ENCODE peak calls at places on chromosome 17, in six cellular contexts. B is colonic mucosa, D is GM12878, A is AG04450, Z is uterus, K is pancreas. P is an unnamed sample.

GRCh38 chr17:64780096-64781012 is 118.2 kb upstream of the SMURF2 start:
- DNase-seq in K (peak), B (peak), Z (no peak), D (no peak), A (no peak), P (no peak)

GRCh38 chr17:48542114-48542955 is 2.6 kb downstream of the HOXB2 start:
- DNase-seq in K (no peak), D (no peak), Z (peak), B (no peak), A (no peak), P (peak)

GRCh38 chr17:19003966-19004600 is 481 bp downstream of the FAM83G start:
- DNase-seq in D (no peak), K (peak), Z (peak), B (peak), A (no peak), P (peak)

GRCh38 chr17:1649844-1650409 is at the start of gene RILP:
- DNase-seq in D (no peak), B (peak), K (peak), Z (peak), A (no peak), P (no peak)

GRCh38 chr17:35536664-35537160 is 766 bp downstream of the SLFN12L start:
- DNase-seq in A (no peak), D (no peak), K (no peak), Z (no peak), B (no peak), P (no peak)

GRCh38 chr17:6098466-6099180 is 28.4 kb downstream of the WSCD1 start:
- DNase-seq in D (no peak), A (no peak), Z (peak), B (no peak), K (no peak), P (peak)

GRCh38 chr17:27265333-27265732 is 28.6 kb upstream of the WSB1 start:
- DNase-seq in A (no peak), Z (no peak), K (no peak), D (no peak), B (no peak), P (no peak)

GRCh38 chr17:15651583-15652110 is 32.1 kb upstream of the FBXW10B start:
- DNase-seq in B (peak), A (peak), K (peak), D (peak), Z (peak), P (peak)

GRCh38 chr17:41060052-41060604 is at the start of gene KRTAP2-3:
- DNase-seq in K (no peak), Z (no peak), A (peak), D (no peak), B (no peak), P (peak)

GRCh38 chr17:68277807-68278206 is 13.1 kb downstream of the SLC16A6 start:
- DNase-seq in B (no peak), D (no peak), A (no peak), Z (no peak), K (no peak), P (no peak)

GRCh38 chr17:50834786-50835562 is 412 bp upstream of the WFIKKN2 start:
- DNase-seq in Z (no peak), D (no peak), B (no peak), A (peak), K (no peak), P (no peak)

GRCh38 chr17:77235370-77236080 is 94.8 kb downstream of the SEC14L1 start:
- DNase-seq in D (peak), K (no peak), B (peak), A (peak), Z (no peak), P (peak)

GRCh38 chr17:29567362-29568330 is 809 bp upstream of the ABHD15 start:
- DNase-seq in B (peak), A (no peak), Z (peak), D (no peak), K (peak), P (peak)

GRCh38 chr17:83077411-83077810 is 2.0 kb upstream of the METRNL start:
- DNase-seq in Z (no peak), B (no peak), K (peak), D (no peak), A (no peak), P (no peak)

GRCh38 chr17:83078378-83079339 is 750 bp upstream of the METRNL start:
- DNase-seq in K (peak), A (no peak), D (no peak), B (peak), Z (no peak), P (no peak)

GRCh38 chr17:83075270-83075880 is 4.0 kb upstream of the METRNL start:
- DNase-seq in D (no peak), Z (no peak), A (no peak), B (no peak), K (no peak), P (no peak)

GRCh38 chr17:83074696-83075223 is 4.6 kb upstream of the METRNL start:
- DNase-seq in B (no peak), D (no peak), K (peak), A (no peak), Z (no peak), P (no peak)

GRCh38 chr17:83076930-83077329 is 2.5 kb upstream of the METRNL start:
- DNase-seq in Z (no peak), A (no peak), B (no peak), K (peak), D (no peak), P (peak)
- TF ChIP-seq CTCF in Z (no peak), A (no peak), B (no peak), K (no peak), D (peak), P (no peak)

DNA sequence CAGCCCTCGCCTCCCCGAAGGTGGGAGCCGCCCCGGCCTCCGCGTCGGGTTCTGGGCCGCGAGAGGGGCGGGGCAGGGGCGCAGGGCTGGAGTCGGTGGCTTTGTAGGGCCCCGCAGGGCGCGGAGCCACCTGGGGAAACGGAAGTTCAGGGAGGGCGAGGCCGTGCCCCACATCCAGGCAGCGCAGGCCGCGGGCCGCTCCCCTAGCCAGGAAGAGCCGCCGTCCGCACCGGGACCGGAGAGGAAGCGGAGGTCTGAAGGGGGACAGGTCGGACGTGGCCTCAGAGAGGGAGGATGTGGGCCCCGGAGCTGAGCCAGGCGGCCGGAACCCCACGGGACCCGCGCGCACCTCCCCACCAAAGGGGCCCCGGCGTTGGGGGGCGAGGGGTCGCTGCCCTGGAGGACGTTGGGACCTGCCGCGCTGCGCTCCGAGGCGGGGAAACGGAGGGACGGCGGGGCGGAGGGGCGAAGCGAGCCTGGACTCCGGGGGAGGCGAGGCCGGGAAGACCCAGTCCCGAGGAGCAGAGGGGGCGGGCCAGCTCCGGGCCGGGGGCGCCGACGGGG is 482 bp upstream of the SLC16A3 start:
- DNase-seq in A (no peak), B (peak), K (peak), Z (no peak), D (no peak), P (no peak)
- H3K4me3 ChIP-seq in A (peak), B (peak), K (no peak), Z (peak), D (peak), P (peak)

GRCh38 chr17:17836250-17836817 is 452 bp downstream of the SREBF1 start:
- DNase-seq in D (peak), A (peak), Z (peak), B (peak), K (peak), P (peak)
- TF ChIP-seq CTCF in D (no peak), A (no peak), Z (no peak), B (no peak), K (no peak), P (no peak)

GRCh38 chr17:74455025-74455585 is 11.3 kb upstream of the CD300A start:
- DNase-seq in A (no peak), K (no peak), Z (peak), B (peak), D (no peak), P (no peak)

GRCh38 chr17:74453665-74454196 is 12.7 kb upstream of the CD300A start:
- DNase-seq in A (no peak), Z (no peak), K (no peak), D (no peak), B (peak), P (no peak)

GRCh38 chr17:74452841-74453661 is 13.4 kb upstream of the CD300A start:
- DNase-seq in K (peak), A (no peak), B (no peak), Z (peak), D (no peak), P (no peak)

GRCh38 chr17:74452027-74452840 is 14.2 kb upstream of the CD300A start:
- DNase-seq in K (no peak), A (no peak), B (peak), D (no peak), Z (no peak), P (no peak)

DNA sequence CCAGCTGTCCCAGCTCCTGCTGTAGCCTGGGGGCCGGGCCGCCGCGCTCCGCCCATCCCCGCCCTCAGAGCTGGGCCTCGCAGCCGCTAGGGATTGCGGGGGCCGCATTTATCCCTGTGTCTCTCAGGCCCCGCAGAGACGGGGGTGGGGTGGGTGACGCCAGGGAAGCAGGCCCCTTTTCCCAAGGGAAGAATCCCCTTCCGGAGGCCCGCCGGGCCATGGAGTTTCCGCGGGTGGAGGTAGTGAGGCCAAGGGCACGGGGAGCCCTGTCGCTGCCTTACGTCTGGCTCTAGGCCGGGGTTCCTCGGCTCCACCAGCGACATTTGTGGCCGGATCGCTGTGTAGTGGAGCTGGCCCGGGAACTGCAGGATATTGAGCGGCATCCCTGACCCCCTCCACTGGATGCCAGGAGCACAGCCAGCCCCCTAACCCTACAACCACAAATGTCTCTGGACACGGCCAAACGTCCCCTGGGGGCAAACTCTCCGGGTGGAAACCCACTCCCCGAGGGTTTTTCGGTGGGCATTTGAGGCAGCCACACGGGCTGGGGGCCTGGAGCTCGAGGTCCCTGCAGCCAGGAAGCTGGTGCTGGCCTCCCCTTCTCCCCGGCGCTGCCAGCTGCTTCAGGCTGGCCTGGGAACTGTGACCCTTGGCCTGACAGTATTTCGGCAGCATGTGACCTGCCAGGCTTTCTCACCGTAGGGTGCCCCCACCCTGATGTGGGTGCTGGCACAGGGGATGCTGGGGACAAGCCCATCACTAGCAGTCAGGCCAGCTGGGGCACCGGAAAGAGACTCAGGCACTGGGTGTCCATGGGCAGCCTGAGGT is 12.0 kb upstream of the CD300A start:
- DNase-seq in K (peak), Z (peak), A (peak), B (peak), D (no peak), P (peak)
- H3K4me3 ChIP-seq in K (peak), Z (peak), A (peak), B (peak), D (peak), P (peak)

GRCh38 chr17:8372422-8372821 is 4.1 kb downstream of the KRABD2 start:
- DNase-seq in Z (no peak), D (no peak), K (no peak), B (no peak), A (no peak), P (no peak)

GRCh38 chr17:8380049-8380448 is 2.9 kb downstream of the RPL26 start:
- DNase-seq in D (no peak), K (no peak), A (no peak), B (no peak), Z (no peak), P (no peak)

GRCh38 chr17:8375738-8376259 is 705 bp downstream of the KRABD2 start:
- DNase-seq in D (no peak), K (no peak), Z (no peak), B (peak), A (no peak), P (peak)

GRCh38 chr17:8377422-8377821 is 918 bp upstream of the KRABD2 start:
- DNase-seq in A (no peak), B (no peak), K (no peak), D (no peak), Z (no peak), P (no peak)

DNA sequence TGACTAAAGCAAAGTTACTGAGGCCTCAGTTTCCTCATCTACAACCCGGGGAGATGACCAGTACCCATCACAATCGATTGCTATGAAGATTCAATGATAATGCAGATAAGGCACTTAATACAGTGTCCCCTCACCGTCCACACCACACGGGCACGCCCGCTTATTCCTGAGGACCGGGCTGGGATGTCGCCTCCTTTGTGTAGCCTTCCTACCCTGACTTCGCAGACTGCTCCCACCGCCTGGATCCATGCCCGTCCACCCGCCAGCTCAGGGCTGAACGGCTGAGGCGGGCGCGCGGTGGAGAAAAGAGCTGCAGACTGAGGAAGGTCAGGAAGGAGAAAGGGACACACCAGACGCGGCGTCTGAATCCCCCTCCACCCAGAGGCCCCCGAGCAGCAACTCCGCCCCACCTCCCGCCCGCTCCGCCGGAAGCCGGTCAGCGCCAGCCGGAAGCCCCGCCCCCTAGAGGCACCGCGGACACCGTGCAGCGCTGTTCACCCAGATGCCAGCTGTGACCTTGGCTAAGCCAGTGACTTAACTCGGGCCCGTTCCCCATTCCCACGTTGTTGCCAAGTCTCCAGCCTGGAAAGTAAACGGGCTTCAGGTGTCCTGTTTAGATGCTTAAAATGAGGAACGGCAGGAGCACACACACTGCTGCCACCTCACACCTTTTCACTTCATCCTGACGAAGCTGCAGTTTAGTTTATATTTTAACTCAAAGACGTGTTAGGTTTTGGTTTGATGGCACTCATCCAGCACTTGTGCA is at the start of gene KRABD2:
- DNase-seq in D (peak), B (peak), Z (peak), K (peak), A (peak), P (peak)
- TF ChIP-seq CTCF in D (peak), B (peak), Z (peak), K (peak), A (peak), P (peak)

GRCh38 chr17:37292429-37293139 is 83.2 kb upstream of the C17orf78 start:
- DNase-seq in K (no peak), B (no peak), Z (no peak), A (no peak), D (no peak), P (peak)
- H3K4me3 ChIP-seq in K (no peak), B (no peak), Z (no peak), A (no peak), D (no peak), P (no peak)

DNA sequence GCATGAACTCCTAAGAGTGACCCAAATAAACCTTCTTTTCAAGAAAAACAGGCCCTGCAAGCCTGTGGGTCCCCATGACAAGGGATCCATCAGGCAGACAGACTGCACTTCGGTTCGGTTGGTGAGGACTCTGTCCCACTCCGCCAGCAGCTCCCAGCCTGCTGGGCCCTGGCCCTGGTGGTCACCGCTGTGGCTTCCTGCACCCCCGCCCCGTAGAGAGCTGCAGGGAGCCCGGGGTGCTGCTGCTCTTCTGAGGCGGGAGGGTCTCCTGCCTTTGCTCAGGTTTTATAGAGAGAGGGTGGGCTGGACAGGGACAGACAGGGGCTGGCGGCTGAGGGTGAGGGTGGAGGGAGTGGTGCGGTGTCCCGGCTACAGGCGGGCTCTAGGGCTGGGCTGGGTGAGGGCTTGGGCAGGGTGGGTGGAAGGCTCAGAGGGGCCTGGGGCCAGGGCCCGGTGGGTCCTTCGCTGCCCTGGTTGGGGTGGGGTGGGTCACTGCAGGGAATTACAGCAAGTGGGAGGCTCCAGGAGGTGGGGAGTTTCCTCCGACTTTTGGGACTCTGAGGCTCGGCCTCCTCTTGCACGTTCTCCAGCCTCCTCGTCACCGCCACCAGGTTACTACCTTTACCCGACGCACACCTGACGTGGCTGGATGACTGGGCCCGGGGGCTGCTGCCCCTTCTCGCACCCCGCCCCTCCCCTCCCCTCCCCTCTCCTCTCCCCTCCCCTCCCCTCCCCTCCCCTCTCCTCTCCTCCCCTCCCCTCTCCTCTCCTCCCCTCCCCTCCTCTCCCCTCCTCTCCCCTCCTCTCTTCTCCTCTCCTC is 90.2 kb upstream of the CBX4 start:
- DNase-seq in K (no peak), Z (no peak), D (no peak), A (no peak), B (no peak), P (no peak)
- TF ChIP-seq CTCF in K (no peak), Z (no peak), D (no peak), A (no peak), B (no peak), P (no peak)

GRCh38 chr17:58556833-58557250 is 42.4 kb upstream of the MTMR4 start:
- DNase-seq in Z (no peak), D (no peak), A (no peak), B (no peak), K (no peak), P (no peak)

GRCh38 chr17:58565389-58566311 is 51.2 kb upstream of the MTMR4 start:
- DNase-seq in B (no peak), K (no peak), D (no peak), Z (no peak), A (no peak), P (no peak)

GRCh38 chr17:58557981-58558380 is 43.5 kb upstream of the MTMR4 start:
- DNase-seq in B (no peak), K (no peak), A (no peak), D (no peak), Z (no peak), P (no peak)

GRCh38 chr17:58564971-58565370 is 50.5 kb upstream of the MTMR4 start:
- DNase-seq in K (no peak), Z (no peak), B (no peak), A (no peak), D (no peak), P (no peak)

DNA sequence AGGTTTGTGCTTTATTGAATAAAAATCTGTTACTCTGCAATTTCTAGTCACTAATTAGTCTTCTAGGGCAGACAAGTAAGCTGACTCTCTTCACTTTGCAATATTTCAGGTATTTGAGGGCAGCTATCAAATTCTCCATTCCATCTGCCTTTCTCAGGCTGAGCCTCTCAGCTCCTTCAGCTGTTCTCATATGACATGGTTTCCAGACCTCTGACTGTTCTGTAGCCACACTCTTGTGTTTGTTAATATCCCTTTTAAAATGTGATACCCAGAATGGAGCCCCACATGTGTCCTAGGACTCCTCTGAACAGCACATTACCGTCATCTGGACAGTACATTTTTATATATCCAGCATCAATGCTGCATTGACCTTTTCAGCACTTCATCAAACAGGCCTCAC is 46.1 kb upstream of the MTMR4 start:
- DNase-seq in B (no peak), D (no peak), Z (no peak), A (no peak), K (no peak), P (no peak)
- H3K4me3 ChIP-seq in B (no peak), D (no peak), Z (no peak), A (no peak), K (no peak), P (no peak)